ENCODE peak calls at places on chromosomes 13 and 19, in nine cellular contexts. One of them, this sample, is unnamed.

GRCh38 chr13:31998131-31998530 is 33.4 kb upstream of the FRY start:
- DNase-seq in uterus: no peak
- DNase-seq in esophagus muscularis mucosa: no peak
- DNase-seq in CD4-positive, alpha-beta memory T cell: no peak
- DNase-seq in breast epithelium: no peak
- DNase-seq in naive thymus-derived CD4-positive, alpha-beta T cell: no peak
- DNase-seq in heart left ventricle: no peak
- DNase-seq in aorta: no peak
- DNase-seq in spleen: no peak
- DNase-seq in this sample: no peak

GRCh38 chr19:5329141-5329540 is 11.5 kb downstream of the PTPRS start:
- DNase-seq in heart left ventricle: no peak
- DNase-seq in aorta: no peak
- DNase-seq in spleen: no peak
- DNase-seq in CD4-positive, alpha-beta memory T cell: no peak
- DNase-seq in naive thymus-derived CD4-positive, alpha-beta T cell: no peak
- DNase-seq in breast epithelium: no peak
- DNase-seq in esophagus muscularis mucosa: no peak
- DNase-seq in uterus: no peak
- DNase-seq in this sample: no peak

GRCh38 chr13:24605923-24606372 is 74.3 kb upstream of the ATP12A start:
- DNase-seq in naive thymus-derived CD4-positive, alpha-beta T cell: peak
- DNase-seq in breast epithelium: no peak
- DNase-seq in CD4-positive, alpha-beta memory T cell: peak
- DNase-seq in spleen: no peak
- DNase-seq in esophagus muscularis mucosa: no peak
- DNase-seq in heart left ventricle: no peak
- DNase-seq in uterus: no peak
- DNase-seq in aorta: no peak
- DNase-seq in this sample: no peak

GRCh38 chr13:28671393-28671792 is 12.5 kb downstream of the POMP start:
- DNase-seq in spleen: no peak
- DNase-seq in naive thymus-derived CD4-positive, alpha-beta T cell: no peak
- DNase-seq in heart left ventricle: no peak
- DNase-seq in aorta: no peak
- DNase-seq in CD4-positive, alpha-beta memory T cell: no peak
- DNase-seq in breast epithelium: no peak
- DNase-seq in esophagus muscularis mucosa: no peak
- DNase-seq in uterus: no peak
- DNase-seq in this sample: no peak

GRCh38 chr19:8638078-8638619 is 7.7 kb downstream of the NFILZ start:
- DNase-seq in CD4-positive, alpha-beta memory T cell: no peak
- DNase-seq in aorta: peak
- DNase-seq in heart left ventricle: peak
- DNase-seq in spleen: peak
- DNase-seq in naive thymus-derived CD4-positive, alpha-beta T cell: no peak
- DNase-seq in breast epithelium: no peak
- DNase-seq in esophagus muscularis mucosa: no peak
- DNase-seq in uterus: no peak
- DNase-seq in this sample: peak

GRCh38 chr13:97743946-97744345 is 209.5 kb upstream of the IPO5 start:
- DNase-seq in breast epithelium: no peak
- DNase-seq in spleen: no peak
- DNase-seq in naive thymus-derived CD4-positive, alpha-beta T cell: no peak
- DNase-seq in heart left ventricle: no peak
- DNase-seq in CD4-positive, alpha-beta memory T cell: no peak
- DNase-seq in uterus: no peak
- DNase-seq in aorta: no peak
- DNase-seq in esophagus muscularis mucosa: no peak
- DNase-seq in this sample: no peak

GRCh38 chr13:104382941-104383340 is 1316.7 kb upstream of the SLC10A2 start:
- DNase-seq in spleen: no peak
- DNase-seq in CD4-positive, alpha-beta memory T cell: no peak
- DNase-seq in heart left ventricle: no peak
- DNase-seq in naive thymus-derived CD4-positive, alpha-beta T cell: no peak
- DNase-seq in uterus: no peak
- DNase-seq in breast epithelium: no peak
- DNase-seq in aorta: no peak
- DNase-seq in esophagus muscularis mucosa: no peak
- DNase-seq in this sample: no peak

GRCh38 chr13:83498486-83499190 is 383.6 kb downstream of the SLITRK1 start:
- DNase-seq in esophagus muscularis mucosa: no peak
- DNase-seq in aorta: no peak
- DNase-seq in heart left ventricle: no peak
- DNase-seq in spleen: no peak
- DNase-seq in CD4-positive, alpha-beta memory T cell: no peak
- DNase-seq in naive thymus-derived CD4-positive, alpha-beta T cell: no peak
- DNase-seq in breast epithelium: no peak
- DNase-seq in uterus: no peak
- DNase-seq in this sample: no peak

GRCh38 chr13:25059943-25060342 is 36.0 kb upstream of the PABPC3 start:
- DNase-seq in naive thymus-derived CD4-positive, alpha-beta T cell: no peak
- DNase-seq in breast epithelium: no peak
- DNase-seq in heart left ventricle: no peak
- DNase-seq in CD4-positive, alpha-beta memory T cell: no peak
- DNase-seq in aorta: no peak
- DNase-seq in esophagus muscularis mucosa: no peak
- DNase-seq in spleen: no peak
- DNase-seq in uterus: no peak
- DNase-seq in this sample: no peak

GRCh38 chr13:72507394-72508199 is 219.8 kb downstream of the MZT1 start:
- DNase-seq in breast epithelium: no peak
- DNase-seq in CD4-positive, alpha-beta memory T cell: no peak
- DNase-seq in esophagus muscularis mucosa: no peak
- DNase-seq in uterus: no peak
- DNase-seq in naive thymus-derived CD4-positive, alpha-beta T cell: no peak
- DNase-seq in heart left ventricle: no peak
- DNase-seq in spleen: no peak
- DNase-seq in aorta: no peak
- DNase-seq in this sample: no peak

GRCh38 chr19:19997656-19998268 is 41.5 kb downstream of the ZNF682 start:
- DNase-seq in aorta: no peak
- DNase-seq in spleen: no peak
- DNase-seq in breast epithelium: peak
- DNase-seq in uterus: peak
- DNase-seq in CD4-positive, alpha-beta memory T cell: peak
- DNase-seq in heart left ventricle: no peak
- DNase-seq in esophagus muscularis mucosa: no peak
- DNase-seq in naive thymus-derived CD4-positive, alpha-beta T cell: peak
- DNase-seq in this sample: peak

GRCh38 chr19:12790628-12791344 is 500 bp upstream of the JUNB start:
- DNase-seq in CD4-positive, alpha-beta memory T cell: no peak
- DNase-seq in naive thymus-derived CD4-positive, alpha-beta T cell: peak
- DNase-seq in breast epithelium: no peak
- DNase-seq in spleen: no peak
- DNase-seq in aorta: peak
- DNase-seq in uterus: peak
- DNase-seq in esophagus muscularis mucosa: no peak
- DNase-seq in heart left ventricle: no peak
- DNase-seq in this sample: no peak

GRCh38 chr19:49923055-49924003 is 5.7 kb upstream of the ATF5 start:
- DNase-seq in CD4-positive, alpha-beta memory T cell: no peak
- DNase-seq in spleen: no peak
- DNase-seq in heart left ventricle: no peak
- DNase-seq in naive thymus-derived CD4-positive, alpha-beta T cell: no peak
- DNase-seq in breast epithelium: no peak
- DNase-seq in aorta: peak
- DNase-seq in esophagus muscularis mucosa: no peak
- DNase-seq in uterus: no peak
- DNase-seq in this sample: no peak

GRCh38 chr13:20369886-20370361 is 137.8 kb upstream of the GJB6 start:
- DNase-seq in heart left ventricle: no peak
- DNase-seq in breast epithelium: no peak
- DNase-seq in esophagus muscularis mucosa: no peak
- DNase-seq in spleen: no peak
- DNase-seq in CD4-positive, alpha-beta memory T cell: no peak
- DNase-seq in uterus: no peak
- DNase-seq in aorta: no peak
- DNase-seq in naive thymus-derived CD4-positive, alpha-beta T cell: no peak
- DNase-seq in this sample: no peak

GRCh38 chr19:46015080-46015960 is 7.5 kb downstream of the PGLYRP1 start:
- DNase-seq in CD4-positive, alpha-beta memory T cell: peak
- DNase-seq in naive thymus-derived CD4-positive, alpha-beta T cell: peak
- DNase-seq in breast epithelium: peak
- DNase-seq in aorta: peak
- DNase-seq in spleen: peak
- DNase-seq in esophagus muscularis mucosa: no peak
- DNase-seq in uterus: peak
- DNase-seq in heart left ventricle: peak
- DNase-seq in this sample: peak

GRCh38 chr13:83666126-83666525 is 216.1 kb downstream of the SLITRK1 start:
- DNase-seq in esophagus muscularis mucosa: no peak
- DNase-seq in spleen: no peak
- DNase-seq in CD4-positive, alpha-beta memory T cell: no peak
- DNase-seq in aorta: no peak
- DNase-seq in uterus: no peak
- DNase-seq in breast epithelium: no peak
- DNase-seq in naive thymus-derived CD4-positive, alpha-beta T cell: no peak
- DNase-seq in heart left ventricle: no peak
- DNase-seq in this sample: no peak

GRCh38 chr19:42291437-42291815 is 10.5 kb upstream of the PRR19 start:
- DNase-seq in heart left ventricle: no peak
- DNase-seq in naive thymus-derived CD4-positive, alpha-beta T cell: no peak
- DNase-seq in CD4-positive, alpha-beta memory T cell: no peak
- DNase-seq in uterus: no peak
- DNase-seq in aorta: peak
- DNase-seq in breast epithelium: no peak
- DNase-seq in spleen: peak
- DNase-seq in esophagus muscularis mucosa: no peak
- DNase-seq in this sample: no peak

GRCh38 chr19:14505488-14506239 is 9.7 kb upstream of the GIPC1 start:
- DNase-seq in CD4-positive, alpha-beta memory T cell: peak
- DNase-seq in naive thymus-derived CD4-positive, alpha-beta T cell: peak
- DNase-seq in esophagus muscularis mucosa: no peak
- DNase-seq in aorta: peak
- DNase-seq in spleen: peak
- DNase-seq in breast epithelium: peak
- DNase-seq in heart left ventricle: no peak
- DNase-seq in uterus: no peak
- DNase-seq in this sample: no peak

GRCh38 chr13:26372747-26373146 is 118.8 kb downstream of the CDK8 start:
- DNase-seq in heart left ventricle: no peak
- DNase-seq in spleen: no peak
- DNase-seq in CD4-positive, alpha-beta memory T cell: peak
- DNase-seq in naive thymus-derived CD4-positive, alpha-beta T cell: peak
- DNase-seq in breast epithelium: no peak
- DNase-seq in esophagus muscularis mucosa: no peak
- DNase-seq in aorta: no peak
- DNase-seq in uterus: no peak
- DNase-seq in this sample: no peak

GRCh38 chr13:113776231-113777125 is 17.5 kb downstream of the TMEM255B start:
- DNase-seq in breast epithelium: no peak
- DNase-seq in CD4-positive, alpha-beta memory T cell: no peak
- DNase-seq in aorta: no peak
- DNase-seq in uterus: no peak
- DNase-seq in naive thymus-derived CD4-positive, alpha-beta T cell: no peak
- DNase-seq in esophagus muscularis mucosa: no peak
- DNase-seq in spleen: peak
- DNase-seq in heart left ventricle: no peak
- DNase-seq in this sample: no peak

GRCh38 chr19:18672044-18672451 is 11.4 kb upstream of the CRTC1 start:
- DNase-seq in aorta: no peak
- DNase-seq in uterus: no peak
- DNase-seq in CD4-positive, alpha-beta memory T cell: no peak
- DNase-seq in breast epithelium: no peak
- DNase-seq in esophagus muscularis mucosa: no peak
- DNase-seq in heart left ventricle: no peak
- DNase-seq in naive thymus-derived CD4-positive, alpha-beta T cell: no peak
- DNase-seq in spleen: no peak
- DNase-seq in this sample: no peak
- H3K4me3 ChIP-seq in aorta: no peak
- H3K4me3 ChIP-seq in uterus: no peak
- H3K4me3 ChIP-seq in CD4-positive, alpha-beta memory T cell: no peak
- H3K4me3 ChIP-seq in breast epithelium: no peak
- H3K4me3 ChIP-seq in esophagus muscularis mucosa: peak
- H3K4me3 ChIP-seq in heart left ventricle: no peak
- H3K4me3 ChIP-seq in naive thymus-derived CD4-positive, alpha-beta T cell: no peak
- H3K4me3 ChIP-seq in spleen: no peak
- H3K4me3 ChIP-seq in this sample: no peak

DNA sequence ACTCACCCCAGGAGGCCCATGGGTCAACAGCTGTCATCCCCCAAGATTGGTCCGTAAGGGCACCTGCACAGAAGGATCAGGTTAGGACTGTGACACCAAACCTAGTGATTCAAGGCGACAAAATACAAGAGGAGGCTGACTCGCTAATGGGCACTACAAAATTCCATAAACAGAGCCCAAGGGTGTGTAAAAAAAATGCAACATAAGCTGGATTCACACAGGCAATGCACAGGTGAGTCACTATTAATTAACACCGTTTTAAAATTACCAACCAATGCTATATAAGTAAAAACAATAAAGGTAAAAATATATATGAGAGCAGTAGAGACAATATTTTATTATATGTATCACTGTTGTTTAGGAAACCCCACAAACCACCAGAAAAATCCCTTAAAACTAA is 1.9 kb downstream of the ZNF606 start:
- DNase-seq in breast epithelium: no peak
- DNase-seq in uterus: no peak
- DNase-seq in esophagus muscularis mucosa: no peak
- DNase-seq in aorta: no peak
- DNase-seq in heart left ventricle: no peak
- DNase-seq in spleen: no peak
- DNase-seq in naive thymus-derived CD4-positive, alpha-beta T cell: no peak
- DNase-seq in CD4-positive, alpha-beta memory T cell: no peak
- DNase-seq in this sample: no peak
- H3K4me3 ChIP-seq in breast epithelium: no peak
- H3K4me3 ChIP-seq in uterus: no peak
- H3K4me3 ChIP-seq in esophagus muscularis mucosa: no peak
- H3K4me3 ChIP-seq in aorta: no peak
- H3K4me3 ChIP-seq in heart left ventricle: no peak
- H3K4me3 ChIP-seq in spleen: no peak
- H3K4me3 ChIP-seq in naive thymus-derived CD4-positive, alpha-beta T cell: no peak
- H3K4me3 ChIP-seq in CD4-positive, alpha-beta memory T cell: no peak
- H3K4me3 ChIP-seq in this sample: peak

GRCh38 chr19:58395220-58395978 is at the start of gene RNF225:
- DNase-seq in breast epithelium: peak
- DNase-seq in aorta: peak
- DNase-seq in heart left ventricle: no peak
- DNase-seq in naive thymus-derived CD4-positive, alpha-beta T cell: no peak
- DNase-seq in esophagus muscularis mucosa: no peak
- DNase-seq in uterus: no peak
- DNase-seq in spleen: no peak
- DNase-seq in CD4-positive, alpha-beta memory T cell: no peak
- DNase-seq in this sample: no peak
- H3K4me3 ChIP-seq in breast epithelium: peak
- H3K4me3 ChIP-seq in aorta: no peak
- H3K4me3 ChIP-seq in heart left ventricle: peak
- H3K4me3 ChIP-seq in naive thymus-derived CD4-positive, alpha-beta T cell: no peak
- H3K4me3 ChIP-seq in esophagus muscularis mucosa: peak
- H3K4me3 ChIP-seq in uterus: no peak
- H3K4me3 ChIP-seq in spleen: peak
- H3K4me3 ChIP-seq in CD4-positive, alpha-beta memory T cell: no peak
- H3K4me3 ChIP-seq in this sample: peak

DNA sequence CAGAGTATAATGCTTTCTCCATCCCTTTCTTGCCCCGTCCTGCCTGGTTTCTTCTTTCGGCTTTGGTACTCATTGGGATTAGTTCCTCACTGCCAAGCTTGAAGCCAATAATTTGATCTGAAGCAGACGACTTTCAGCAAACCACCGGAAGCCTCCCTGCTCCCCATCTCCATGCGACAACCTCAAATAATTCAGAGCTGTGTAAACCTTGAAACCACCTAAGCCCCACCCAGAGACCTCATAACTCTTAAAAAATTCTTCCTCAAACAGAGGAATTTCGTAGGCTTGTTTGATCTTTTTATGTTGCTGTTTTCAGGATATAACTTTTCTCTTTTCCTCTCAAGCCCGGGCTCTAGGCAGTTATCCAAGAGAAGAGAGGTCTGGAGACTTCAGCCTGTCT is 311.5 kb downstream of the KCNRG start:
- DNase-seq in uterus: no peak
- DNase-seq in esophagus muscularis mucosa: no peak
- DNase-seq in aorta: no peak
- DNase-seq in naive thymus-derived CD4-positive, alpha-beta T cell: no peak
- DNase-seq in CD4-positive, alpha-beta memory T cell: no peak
- DNase-seq in breast epithelium: no peak
- DNase-seq in spleen: no peak
- DNase-seq in heart left ventricle: no peak
- DNase-seq in this sample: no peak
- H3K4me3 ChIP-seq in uterus: no peak
- H3K4me3 ChIP-seq in esophagus muscularis mucosa: no peak
- H3K4me3 ChIP-seq in aorta: no peak
- H3K4me3 ChIP-seq in naive thymus-derived CD4-positive, alpha-beta T cell: no peak
- H3K4me3 ChIP-seq in CD4-positive, alpha-beta memory T cell: no peak
- H3K4me3 ChIP-seq in breast epithelium: no peak
- H3K4me3 ChIP-seq in spleen: no peak
- H3K4me3 ChIP-seq in heart left ventricle: no peak
- H3K4me3 ChIP-seq in this sample: no peak

This sample was measured in left ventricle myocardium inferior.